ENCODE peak calls at places on chromosomes 2 and 18, in five cellular contexts. N is adrenal gland, Y is testis, M is cardiac fibroblast, S is right atrium auricular region. X is an unnamed sample.

GRCh38 chr2:118848381-118849225 is 1.2 kb upstream of the EN1 start:
- DNase-seq in N (no peak), Y (no peak), M (no peak), S (peak), X (no peak)

GRCh38 chr18:53909668-53910067 is 314.8 kb downstream of the MBD2 start:
- DNase-seq in N (no peak), Y (peak), M (peak), S (no peak), X (no peak)

GRCh38 chr2:237533668-237534138 is 32.7 kb upstream of the PRLH start:
- DNase-seq in N (no peak), Y (no peak), M (peak), S (no peak), X (no peak)

GRCh38 chr2:230254152-230254881 is 28.8 kb downstream of the SP140 start:
- DNase-seq in N (no peak), Y (no peak), M (no peak), S (no peak), X (no peak)

GRCh38 chr18:46321954-46322353 is 217.8 kb downstream of the HAUS1 start:
- DNase-seq in N (no peak), Y (no peak), M (no peak), S (no peak), X (peak)

GRCh38 chr2:84969511-84970265 is 1.3 kb upstream of the KCMF1 start:
- DNase-seq in N (no peak), Y (peak), M (peak), S (no peak), X (no peak)

GRCh38 chr2:65991332-65991731 is 443.6 kb upstream of the MEIS1 start:
- DNase-seq in N (no peak), Y (no peak), M (no peak), S (no peak), X (no peak)

GRCh38 chr2:218260742-218261423 is at the start of gene GPBAR1:
- DNase-seq in N (no peak), Y (no peak), M (no peak), S (no peak), X (no peak)

GRCh38 chr18:34880882-34881852 is 160.0 kb upstream of the MAPRE2 start:
- DNase-seq in N (no peak), Y (no peak), M (peak), S (no peak), X (no peak)

GRCh38 chr2:171228826-171229225 is 68.1 kb upstream of the TLK1 start:
- DNase-seq in N (no peak), Y (no peak), M (no peak), S (no peak), X (no peak)

GRCh38 chr2:224948859-224949258 is 93.4 kb downstream of the DOCK10 start:
- DNase-seq in N (no peak), Y (no peak), M (peak), S (no peak), X (no peak)

GRCh38 chr2:162473296-162473695 is 129.4 kb downstream of the GCA start:
- DNase-seq in N (no peak), Y (no peak), M (no peak), S (no peak), X (no peak)

GRCh38 chr2:233354971-233355574 is 779 bp downstream of the DGKD start:
- DNase-seq in N (peak), Y (peak), M (peak), S (no peak), X (no peak)

GRCh38 chr18:76496200-76496890 is 1.3 kb upstream of the ZNF516 start:
- DNase-seq in N (peak), Y (peak), M (peak), S (peak), X (no peak)

GRCh38 chr2:112244854-112245253 is 10.0 kb downstream of the ZC3H8 start:
- DNase-seq in N (no peak), Y (no peak), M (no peak), S (no peak), X (no peak)

GRCh38 chr18:3151379-3152264 is 68.1 kb downstream of the MYOM1 start:
- DNase-seq in N (no peak), Y (no peak), M (peak), S (no peak), X (no peak)

GRCh38 chr18:11849845-11850747 is 1.1 kb upstream of the CHMP1B start:
- DNase-seq in N (peak), Y (peak), M (peak), S (peak), X (no peak)

GRCh38 chr18:42155024-42155423 is 200.0 kb downstream of the PIK3C3 start:
- DNase-seq in N (no peak), Y (no peak), M (no peak), S (no peak), X (no peak)

GRCh38 chr18:36798738-36799473 is 29.9 kb downstream of the TPGS2 start:
- DNase-seq in N (no peak), Y (no peak), M (no peak), S (no peak), X (no peak)

GRCh38 chr2:181892795-181893435 is 1.4 kb downstream of the ITPRID2 start:
- DNase-seq in N (no peak), Y (no peak), M (peak), S (no peak), X (no peak)

GRCh38 chr2:7024261-7024660 is 107.0 kb downstream of the RNF144A start:
- DNase-seq in N (no peak), Y (peak), M (no peak), S (no peak), X (no peak)

GRCh38 chr2:42055573-42056514 is 8.0 kb downstream of the PKDCC start:
- DNase-seq in N (no peak), Y (no peak), M (no peak), S (no peak), X (no peak)

GRCh38 chr2:179268277-179268935 is 3.8 kb upstream of the SESTD1 start:
- DNase-seq in N (peak), Y (no peak), M (peak), S (peak), X (no peak)

GRCh38 chr2:3108710-3109702 is 268.6 kb downstream of the EIPR1 start:
- DNase-seq in N (no peak), Y (peak), M (no peak), S (peak), X (no peak)

GRCh38 chr2:147351789-147352188 is 493.0 kb upstream of the ACVR2A start:
- DNase-seq in N (no peak), Y (no peak), M (no peak), S (no peak), X (no peak)

GRCh38 chr2:184541591-184541990 is 56.7 kb upstream of the ZNF804A start:
- DNase-seq in N (no peak), Y (no peak), M (no peak), S (no peak), X (no peak)

GRCh38 chr2:239594772-239595608 is 194.2 kb upstream of the HDAC4 start:
- DNase-seq in N (peak), Y (no peak), M (no peak), S (no peak), X (peak)

GRCh38 chr2:137964066-137964858 is at the start of gene HNMT:
- DNase-seq in N (peak), Y (peak), M (peak), S (peak), X (peak)

GRCh38 chr2:235591921-235592320 is 98.1 kb downstream of the AGAP1 start:
- DNase-seq in N (no peak), Y (no peak), M (peak), S (no peak), X (no peak)

GRCh38 chr2:75656563-75656962 is 10.0 kb downstream of the MRPL19 start:
- DNase-seq in N (no peak), Y (no peak), M (no peak), S (no peak), X (no peak)

GRCh38 chr2:75657794-75658193 is 11.2 kb downstream of the MRPL19 start:
- DNase-seq in N (no peak), Y (no peak), M (no peak), S (no peak), X (no peak)

GRCh38 chr2:75655861-75656260 is 9.3 kb downstream of the MRPL19 start:
- DNase-seq in N (no peak), Y (no peak), M (peak), S (no peak), X (no peak)

GRCh38 chr2:75654012-75654411 is 7.4 kb downstream of the MRPL19 start:
- DNase-seq in N (no peak), Y (no peak), M (no peak), S (no peak), X (no peak)
- TF ChIP-seq CTCF in N (no peak), Y (no peak), M (no peak), S (no peak), X (peak)

GRCh38 chr2:226618875-226619605 is 180.6 kb downstream of the IRS1 start:
- DNase-seq in N (no peak), Y (no peak), M (peak), S (no peak), X (no peak)

GRCh38 chr2:226619707-226620106 is 179.9 kb downstream of the IRS1 start:
- DNase-seq in N (no peak), Y (no peak), M (no peak), S (no peak), X (no peak)

GRCh38 chr2:226623587-226624368 is 175.8 kb downstream of the IRS1 start:
- DNase-seq in N (no peak), Y (no peak), M (no peak), S (no peak), X (no peak)

GRCh38 chr2:226620176-226620575 is 179.4 kb downstream of the IRS1 start:
- DNase-seq in N (no peak), Y (no peak), M (no peak), S (no peak), X (no peak)

DNA sequence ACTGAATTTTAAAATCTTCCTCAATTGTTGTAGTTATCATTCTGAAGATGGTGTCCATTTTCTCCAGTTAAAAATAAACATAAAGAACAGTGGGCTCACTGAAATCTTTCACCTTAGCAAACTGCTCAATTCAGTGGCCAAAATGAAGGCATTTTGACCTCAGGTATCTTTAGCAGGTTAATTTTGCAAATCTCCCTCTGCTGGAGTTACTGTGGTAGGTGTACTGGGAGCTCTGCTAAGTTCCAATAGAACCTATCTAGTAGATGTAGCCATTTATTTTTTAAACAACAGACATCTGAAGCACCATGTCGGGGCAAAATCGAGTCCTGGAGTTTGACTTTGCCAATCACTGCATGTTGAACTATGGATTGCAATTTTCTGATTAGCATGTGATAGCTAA is 177.1 kb downstream of the IRS1 start:
- DNase-seq in N (no peak), Y (no peak), M (no peak), S (no peak), X (no peak)
- TF ChIP-seq CTCF in N (no peak), Y (no peak), M (peak), S (no peak), X (peak)

DNA sequence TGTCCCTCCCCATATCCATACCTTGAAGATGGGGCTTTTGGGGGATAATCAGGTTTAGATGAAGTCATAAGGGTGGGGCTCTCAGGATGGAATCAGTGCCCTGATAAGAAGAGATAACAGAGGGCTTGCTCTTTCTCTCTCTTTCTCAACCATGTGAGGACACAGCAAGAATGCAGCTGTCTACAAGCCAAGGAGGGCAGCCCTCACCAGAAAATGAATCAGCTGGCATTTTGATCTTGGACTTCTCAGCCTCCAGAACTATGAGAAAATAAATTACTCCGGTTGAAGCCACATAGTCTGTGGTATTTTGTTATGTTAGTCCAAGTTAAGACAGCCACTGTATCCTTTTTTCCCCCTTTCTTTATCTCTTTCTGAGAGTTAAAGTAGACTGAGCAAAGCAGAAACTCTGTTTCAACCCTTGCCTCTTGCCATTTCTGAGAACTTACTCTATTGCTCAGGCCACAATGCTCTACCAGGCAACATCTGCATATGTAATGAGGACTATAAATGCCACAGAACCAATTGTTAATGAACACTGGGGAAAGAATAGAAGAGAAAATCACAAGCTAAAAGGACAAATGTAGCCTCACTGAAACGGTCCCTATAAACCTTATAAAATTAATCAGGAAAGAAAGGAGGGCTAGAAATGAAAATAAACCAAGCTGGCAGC is 56.9 kb downstream of the SRBD1 start:
- DNase-seq in N (no peak), Y (no peak), M (peak), S (no peak), X (no peak)
- TF ChIP-seq CTCF in N (no peak), Y (no peak), M (no peak), S (no peak), X (no peak)

DNA sequence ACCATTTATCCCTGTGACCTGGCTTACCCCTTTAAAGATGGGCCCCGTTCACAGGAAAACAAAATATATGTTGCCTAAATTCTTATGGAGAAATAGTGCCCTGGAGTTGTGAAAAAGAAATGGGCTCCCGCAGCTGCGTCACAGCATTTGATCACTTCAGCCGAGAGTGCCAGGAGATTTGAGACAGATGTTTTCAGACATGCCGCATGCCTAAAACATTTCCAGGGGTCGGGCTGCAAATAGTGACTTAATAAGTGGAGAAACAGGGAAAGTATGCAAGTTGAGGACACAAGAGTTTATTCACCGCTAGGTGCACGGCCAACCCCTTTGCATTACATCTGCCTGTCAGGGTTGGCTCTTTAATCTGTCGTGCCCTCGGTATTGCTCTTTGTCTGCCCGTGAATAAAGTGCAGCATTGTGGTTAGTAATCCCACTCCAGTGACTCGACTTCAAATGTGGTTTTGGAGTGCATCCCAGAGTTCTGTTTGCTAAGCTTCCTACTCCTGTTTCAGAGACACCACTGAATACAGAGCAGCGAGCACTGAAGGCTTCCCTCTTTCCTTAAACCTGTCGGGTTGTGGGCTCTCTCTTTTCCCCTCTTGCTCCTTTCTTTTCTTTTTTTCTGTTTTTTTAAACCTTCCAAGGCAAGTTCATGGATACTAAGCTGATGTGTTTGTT is 187.5 kb downstream of the LTBP1 start:
- DNase-seq in N (peak), Y (peak), M (peak), S (peak), X (no peak)
- TF ChIP-seq CTCF in N (no peak), Y (no peak), M (peak), S (no peak), X (no peak)

GRCh38 chr2:101038455-101039255 is 36.6 kb downstream of the RPL31 start:
- DNase-seq in N (no peak), Y (no peak), M (peak), S (no peak), X (no peak)
- TF ChIP-seq CTCF in N (peak), Y (peak), M (peak), S (no peak), X (peak)

GRCh38 chr18:63850010-63850409 is 37.5 kb upstream of the SERPINB2 start:
- DNase-seq in N (no peak), Y (peak), M (peak), S (no peak), X (no peak)
- TF ChIP-seq CTCF in N (no peak), Y (no peak), M (peak), S (no peak), X (peak)

GRCh38 chr2:150097891-150098595 is 389.4 kb downstream of the RND3 start:
- DNase-seq in N (no peak), Y (no peak), M (peak), S (no peak), X (no peak)
- TF ChIP-seq CTCF in N (peak), Y (no peak), M (peak), S (no peak), X (no peak)

X was measured in type B pancreatic cell.